ENCODE peak calls at places on chromosomes 4 and X, in five cellular contexts. B is tibial nerve; E is CD8-positive, alpha-beta T cell; Q is SK-N-SH; M is heart right ventricle. I is an unnamed sample.

GRCh38 chr4:6953751-6954380 is 44.2 kb downstream of the TBC1D14 start:
- DNase-seq in B (peak; percentile 42), Q (peak; percentile 61), E (no peak), M (peak; percentile 82), I (no peak)

GRCh38 chr4:26081795-26082498 is 167.9 kb downstream of the SMIM20 start:
- DNase-seq in Q (no peak), B (no peak), M (no peak), E (no peak), I (no peak)

GRCh38 chr4:101730291-101731117 is 60.0 kb upstream of the BANK1 start:
- DNase-seq in M (peak; percentile 19), E (peak; percentile 58), B (peak; percentile 54), Q (peak; percentile 50), I (peak; percentile 24)

GRCh38 chrX:105821471-105822081 is 763 bp upstream of the NRK start:
- DNase-seq in M (no peak), B (no peak), Q (peak; percentile 12), E (no peak), I (no peak)

GRCh38 chrX:65687367-65687766 is 19.9 kb downstream of the MSN start:
- DNase-seq in E (no peak), M (no peak), Q (no peak), B (no peak), I (no peak)

GRCh38 chr4:16692021-16692420 is 206.4 kb downstream of the LDB2 start:
- DNase-seq in B (no peak), E (no peak), Q (no peak), M (no peak), I (no peak)

GRCh38 chrX:37958493-37959211 is 47.7 kb upstream of the SYTL5 start:
- DNase-seq in B (no peak), E (no peak), Q (no peak), M (no peak), I (no peak)

GRCh38 chrX:40111868-40112267 is 14.1 kb upstream of the BCOR start:
- DNase-seq in E (no peak), Q (no peak), M (no peak), B (no peak), I (no peak)

GRCh38 chrX:39883664-39884063 is 214.1 kb downstream of the BCOR start:
- DNase-seq in M (no peak), Q (no peak), E (no peak), B (no peak), I (no peak)

GRCh38 chr4:150136036-150136435 is 57.8 kb downstream of the DCLK2 start:
- DNase-seq in E (no peak), M (no peak), B (no peak), Q (no peak), I (no peak)

GRCh38 chr4:113141901-113142346 is 92.5 kb downstream of the ANK2 start:
- DNase-seq in B (no peak), M (no peak), E (no peak), Q (no peak), I (no peak)

GRCh38 chr4:71377561-71377960 is 38.7 kb downstream of the SLC4A4 start:
- DNase-seq in E (no peak), Q (no peak), B (no peak), M (no peak), I (no peak)

GRCh38 chr4:73445383-73446335 is 9.6 kb downstream of the AFP start:
- DNase-seq in E (no peak), B (no peak), Q (no peak), M (no peak), I (no peak)

GRCh38 chr4:122152699-122153328 is 683 bp downstream of the BLTP1 start:
- DNase-seq in E (peak; percentile 62), M (peak; percentile 44), B (no peak), Q (peak; percentile 63), I (no peak)

GRCh38 chrX:151713859-151714258 is 2.0 kb upstream of the FATE1 start:
- DNase-seq in E (no peak), Q (peak; percentile 48), M (no peak), B (no peak), I (no peak)

GRCh38 chrX:7789200-7789599 is 53.8 kb upstream of the VCX start:
- DNase-seq in E (no peak), Q (no peak), B (no peak), M (no peak), I (no peak)

GRCh38 chr4:40331937-40332336 is 3.2 kb upstream of the CHRNA9 start:
- DNase-seq in E (no peak), Q (no peak), M (no peak), B (no peak), I (no peak)

GRCh38 chr4:141502755-141503154 is 133.6 kb upstream of the IL15 start:
- DNase-seq in M (no peak), E (no peak), B (no peak), Q (peak; percentile 45), I (no peak)

GRCh38 chr4:137530176-137530575 is 2.1 kb downstream of the PCDH18 start:
- DNase-seq in E (no peak), B (no peak), M (no peak), Q (no peak), I (no peak)

GRCh38 chrX:10457092-10457491 is 163.3 kb downstream of the MID1 start:
- DNase-seq in E (no peak), M (no peak), B (no peak), Q (no peak), I (no peak)

GRCh38 chr4:86557526-86557925 is 36.6 kb upstream of the PTPN13 start:
- DNase-seq in Q (no peak), B (no peak), M (no peak), E (no peak), I (no peak)

GRCh38 chr4:186029731-186030421 is 39.1 kb upstream of the TLR3 start:
- DNase-seq in E (no peak), M (peak; percentile 81), Q (peak; percentile 73), B (peak; percentile 28), I (peak; percentile 44)

GRCh38 chr4:38190717-38191178 is 230.6 kb downstream of the PTTG2 start:
- DNase-seq in Q (peak; percentile 36), M (peak; percentile 23), B (no peak), E (no peak), I (no peak)

GRCh38 chr4:2263701-2264321 is 1.9 kb upstream of the MXD4 start:
- DNase-seq in E (no peak), Q (no peak), M (no peak), B (no peak), I (peak; percentile 13)

GRCh38 chrX:42093756-42094155 is 170.4 kb upstream of the CASK start:
- DNase-seq in Q (no peak), E (no peak), M (no peak), B (no peak), I (no peak)

DNA sequence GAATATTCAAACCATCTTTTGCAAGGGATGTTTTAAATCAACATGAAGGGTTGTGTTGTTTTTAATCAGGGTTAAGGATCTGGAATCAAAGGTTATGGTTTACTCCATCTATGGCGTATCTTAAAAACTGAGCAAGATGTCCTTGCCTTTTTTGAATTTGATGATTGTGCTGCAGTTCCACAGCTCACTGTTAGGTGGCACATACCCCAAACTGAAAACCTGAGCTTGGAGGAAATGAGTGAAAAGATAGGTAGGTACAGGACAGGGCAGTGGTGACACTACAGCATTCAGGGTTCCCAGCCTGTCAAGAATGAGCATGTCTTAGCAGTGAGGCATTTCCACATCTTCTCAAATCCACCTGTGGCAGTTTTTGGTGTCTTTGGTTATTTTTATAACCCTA is 13.1 kb upstream of the EOLA1 start:
- DNase-seq in E (no peak), Q (peak; percentile 27), M (no peak), B (no peak), I (no peak)
- TF ChIP-seq CTCF in E (no peak), Q (peak; percentile 61), M (peak; percentile 49), B (peak; percentile 33), I (peak; percentile 18)

GRCh38 chr4:445410-445809 is 53.5 kb downstream of the ZNF721 start:
- DNase-seq in Q (no peak), M (no peak), E (no peak), B (no peak), I (no peak)
- H3K4me3 ChIP-seq in Q (no peak overlapping the region), M (no peak overlapping the region), E (no peak overlapping the region), B (no peak overlapping the region), I (no peak overlapping the region)

DNA sequence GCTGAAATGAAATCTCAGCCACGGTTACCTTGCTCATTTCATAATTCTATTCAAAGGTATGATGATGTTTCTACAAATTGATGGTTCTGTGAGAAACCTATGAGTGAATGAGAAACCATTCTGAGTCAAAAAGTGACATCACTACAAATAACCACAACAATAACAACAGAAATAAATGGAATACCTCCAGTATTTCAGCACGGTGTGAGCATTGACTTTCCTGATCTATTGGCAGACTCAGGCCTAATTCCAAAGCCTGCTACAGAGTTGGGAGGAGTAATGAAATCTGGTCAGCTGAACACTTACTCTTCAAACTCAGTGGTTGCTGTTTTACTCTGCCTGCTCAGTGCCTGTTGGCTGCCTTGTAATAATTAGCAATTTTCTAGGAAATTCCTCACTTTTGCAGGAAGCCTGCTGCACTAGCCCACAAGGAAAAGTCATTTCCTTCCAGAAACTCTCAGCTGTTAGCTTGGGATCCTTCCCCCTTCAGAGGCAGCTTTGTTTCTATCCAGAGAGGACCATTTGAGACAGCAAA is 18.8 kb upstream of the SYNPO2 start:
- DNase-seq in M (no peak), Q (no peak), B (no peak), E (no peak), I (no peak)
- H3K27ac ChIP-seq in M (peak overlapping the region; percentile 35), Q (peak overlapping the region; percentile 84), B (no peak overlapping the region), E (no peak overlapping the region), I (no peak overlapping the region)

DNA sequence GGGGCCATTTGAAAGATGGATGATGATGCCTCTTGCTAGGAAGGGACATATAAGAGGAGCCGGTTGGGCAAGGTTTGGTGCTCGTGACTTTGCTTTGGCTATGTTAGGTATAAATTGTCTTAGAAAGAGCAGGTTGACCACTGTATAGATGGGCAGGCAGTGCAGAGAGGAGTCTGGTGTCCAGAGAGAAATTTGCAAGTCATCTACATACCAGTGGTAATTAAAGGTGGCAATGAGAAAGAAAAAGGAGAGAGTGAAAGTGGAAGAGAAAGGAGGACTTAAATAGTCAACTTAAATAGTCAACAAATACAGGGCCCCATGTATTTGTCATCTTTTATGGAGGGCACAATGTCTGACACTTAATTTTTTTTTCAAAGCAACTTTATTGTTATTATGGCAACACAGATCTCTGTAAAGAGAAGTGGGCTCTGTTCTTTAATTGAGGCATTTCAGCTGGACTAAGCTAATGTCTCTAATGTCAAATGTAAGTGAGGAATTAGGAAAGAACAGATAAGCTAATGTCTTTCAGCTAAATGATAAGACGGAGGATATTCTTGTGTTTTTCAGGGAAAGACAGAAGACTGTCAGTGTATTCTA is 75.4 kb upstream of the ANXA3 start:
- DNase-seq in M (no peak), B (no peak), Q (no peak), E (no peak), I (no peak)
- TF ChIP-seq CTCF in M (no peak), B (no peak), Q (no peak), E (no peak), I (no peak)

GRCh38 chr4:128549636-128550035 is 259.9 kb upstream of the JADE1 start:
- DNase-seq in M (no peak), B (no peak), E (no peak), Q (no peak), I (no peak)
- H3K4me3 ChIP-seq in M (no peak overlapping the region), B (no peak overlapping the region), E (no peak overlapping the region), Q (no peak overlapping the region), I (no peak overlapping the region)

GRCh38 chrX:44871114-44871645 is 1.8 kb upstream of the KDM6A start:
- DNase-seq in E (no peak), Q (no peak), B (no peak), M (peak; percentile 17), I (peak; percentile 13)
- H3K27ac ChIP-seq in E (no peak overlapping the region), Q (no peak overlapping the region), B (peak overlapping the region; percentile 99), M (peak overlapping the region; percentile 99), I (peak overlapping the region; percentile 100)

GRCh38 chr4:87965501-87965975 is 10.0 kb upstream of the SPP1 start:
- DNase-seq in E (no peak), Q (no peak), M (no peak), B (no peak), I (no peak)
- TF ChIP-seq CTCF in E (no peak), Q (no peak), M (no peak), B (no peak), I (no peak)

I was measured in gastrocnemius medialis.